ENCODE peak calls at places on chromosomes 7 and 10, in five cellular contexts. I, G, O, U and T are unnamed samples.

GRCh38 chr7:56046728-56047445 is 4.4 kb downstream of the PSPH start:
- DNase-seq in O (no peak), G (no peak), I (peak; percentile 75), U (no peak), T (no peak)

GRCh38 chr7:50155755-50156154 is 62.7 kb upstream of the ZPBP start:
- DNase-seq in I (no peak), U (no peak), O (no peak), G (no peak), T (no peak)

GRCh38 chr7:54705436-54705835 is 53.6 kb downstream of the SEC61G start:
- DNase-seq in G (peak; percentile 57), U (peak; percentile 85), I (peak; percentile 60), O (no peak), T (no peak)

GRCh38 chr10:121490906-121491519 is 107.2 kb downstream of the FGFR2 start:
- DNase-seq in I (no peak), U (no peak), O (no peak), G (no peak), T (no peak)

GRCh38 chr7:66140924-66141323 is 26.3 kb downstream of the CRCP start:
- DNase-seq in U (no peak), G (no peak), O (peak; percentile 26), I (no peak), T (no peak)

GRCh38 chr7:155448632-155449007 is 9.3 kb upstream of the EN2 start:
- DNase-seq in O (no peak), U (no peak), I (no peak), G (no peak), T (peak; percentile 20)

GRCh38 chr10:43228783-43229207 is 38.1 kb downstream of the RASGEF1A start:
- DNase-seq in U (no peak), I (no peak), O (peak; percentile 2), G (no peak), T (no peak)

GRCh38 chr7:99309141-99309540 is 16.6 kb upstream of the ARPC1A start:
- DNase-seq in G (no peak), U (no peak), I (no peak), O (no peak), T (no peak)

GRCh38 chr7:51376420-51377092 is 59.9 kb upstream of the COBL start:
- DNase-seq in U (no peak), G (no peak), I (peak; percentile 43), O (no peak), T (no peak)

GRCh38 chr7:110541962-110542361 is 549.0 kb upstream of the LRRN3 start:
- DNase-seq in G (no peak), U (no peak), O (no peak), I (no peak), T (no peak)

GRCh38 chr7:44348851-44349781 is 23.7 kb upstream of the CAMK2B start:
- DNase-seq in U (no peak), G (no peak), I (no peak), O (no peak), T (no peak)

GRCh38 chr10:63267414-63268138 is 134.4 kb downstream of the NRBF2 start:
- DNase-seq in I (no peak), U (peak; percentile 26), G (peak; percentile 30), O (no peak), T (no peak)

GRCh38 chr7:7718461-7718860 is at the start of gene RPA3:
- DNase-seq in U (no peak), I (no peak), G (no peak), O (no peak), T (no peak)

GRCh38 chr10:43137701-43137970 is 609 bp upstream of the CSGALNACT2 start:
- DNase-seq in G (no peak), I (no peak), O (no peak), U (peak; percentile 31), T (peak; percentile 64)

GRCh38 chr10:51074238-51075028 is at the start of gene PRKG1:
- DNase-seq in O (peak; percentile 68), U (peak; percentile 34), G (no peak), I (peak; percentile 28), T (no peak)

GRCh38 chr7:107961399-107961798 is 41.6 kb downstream of the LAMB1 start:
- DNase-seq in O (no peak), U (no peak), G (no peak), I (no peak), T (no peak)

GRCh38 chr10:7260412-7260900 is 150.4 kb downstream of the SFMBT2 start:
- DNase-seq in I (peak; percentile 18), G (peak; percentile 18), O (peak; percentile 56), U (peak; percentile 36), T (peak; percentile 61)

GRCh38 chr10:2978111-2978510 is 89.2 kb upstream of the PFKP start:
- DNase-seq in O (peak; percentile 19), I (no peak), G (no peak), U (no peak), T (peak; percentile 42)

GRCh38 chr7:16816820-16817219 is 12.0 kb upstream of the AGR2 start:
- DNase-seq in I (no peak), U (no peak), G (no peak), O (no peak), T (no peak)

GRCh38 chr7:42691030-42691639 is 220.7 kb downstream of the C7orf25 start:
- DNase-seq in G (no peak), U (peak; percentile 45), O (peak; percentile 58), I (peak; percentile 19), T (no peak)

GRCh38 chr10:49512121-49512809 is 26.7 kb downstream of the ERCC6 start:
- DNase-seq in U (peak; percentile 15), G (no peak), I (no peak), O (no peak), T (peak; percentile 25)

GRCh38 chr7:104327963-104328307 is 468 bp upstream of the LHFPL3 start:
- DNase-seq in O (no peak), G (no peak), U (no peak), I (no peak), T (no peak)

GRCh38 chr10:75238182-75239180 is 2.7 kb upstream of the COMTD1 start:
- DNase-seq in I (no peak), G (no peak), U (no peak), O (no peak), T (no peak)

GRCh38 chr10:75234017-75234682 is 1.6 kb downstream of the COMTD1 start:
- DNase-seq in U (peak; percentile 93), G (peak; percentile 84), I (peak; percentile 45), O (peak; percentile 86), T (peak; percentile 98)

GRCh38 chr10:75235375-75236177 is at the start of gene COMTD1:
- DNase-seq in O (peak; percentile 98), I (peak; percentile 44), U (peak; percentile 96), G (peak; percentile 90), T (peak; percentile 95)

GRCh38 chr10:75234683-75235374 is 928 bp downstream of the COMTD1 start:
- DNase-seq in U (peak; percentile 40), O (peak; percentile 34), G (no peak), I (no peak), T (no peak)

DNA sequence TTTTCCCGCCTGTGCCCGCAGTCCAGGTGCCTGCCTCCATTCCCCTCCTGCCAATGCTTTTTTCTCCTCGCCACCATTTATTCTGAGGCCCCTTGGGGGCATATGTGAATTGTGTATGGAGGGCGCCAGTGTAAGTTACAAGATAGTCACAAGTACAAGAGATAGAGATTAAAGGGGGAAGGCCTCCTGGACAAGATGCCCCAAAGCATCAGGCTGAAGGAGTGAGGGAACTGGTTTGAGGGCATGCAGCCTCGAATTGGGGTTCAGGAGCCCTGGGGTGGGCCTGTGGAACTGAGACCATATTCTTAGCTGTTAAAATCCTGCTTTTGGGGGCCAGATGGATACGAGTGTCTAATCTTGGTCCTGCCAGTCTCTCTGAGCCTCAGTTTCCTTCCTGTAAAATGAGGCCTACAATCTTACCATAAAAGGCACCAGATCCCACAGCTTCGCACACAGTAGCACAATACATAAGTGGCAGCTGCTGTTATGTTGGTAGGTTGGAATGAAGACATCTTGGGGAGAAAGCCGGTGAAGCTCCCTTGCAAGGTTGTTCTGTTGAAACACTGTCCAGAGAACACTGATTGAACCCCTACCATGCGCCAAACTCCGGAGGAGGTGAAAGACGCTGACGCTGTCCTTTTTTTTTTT is 545 bp upstream of the COMTD1 start:
- DNase-seq in O (no peak), I (no peak), G (no peak), U (no peak), T (no peak)
- TF ChIP-seq CTCF in O (no peak), I (no peak), G (no peak), U (no peak), T (no peak)

DNA sequence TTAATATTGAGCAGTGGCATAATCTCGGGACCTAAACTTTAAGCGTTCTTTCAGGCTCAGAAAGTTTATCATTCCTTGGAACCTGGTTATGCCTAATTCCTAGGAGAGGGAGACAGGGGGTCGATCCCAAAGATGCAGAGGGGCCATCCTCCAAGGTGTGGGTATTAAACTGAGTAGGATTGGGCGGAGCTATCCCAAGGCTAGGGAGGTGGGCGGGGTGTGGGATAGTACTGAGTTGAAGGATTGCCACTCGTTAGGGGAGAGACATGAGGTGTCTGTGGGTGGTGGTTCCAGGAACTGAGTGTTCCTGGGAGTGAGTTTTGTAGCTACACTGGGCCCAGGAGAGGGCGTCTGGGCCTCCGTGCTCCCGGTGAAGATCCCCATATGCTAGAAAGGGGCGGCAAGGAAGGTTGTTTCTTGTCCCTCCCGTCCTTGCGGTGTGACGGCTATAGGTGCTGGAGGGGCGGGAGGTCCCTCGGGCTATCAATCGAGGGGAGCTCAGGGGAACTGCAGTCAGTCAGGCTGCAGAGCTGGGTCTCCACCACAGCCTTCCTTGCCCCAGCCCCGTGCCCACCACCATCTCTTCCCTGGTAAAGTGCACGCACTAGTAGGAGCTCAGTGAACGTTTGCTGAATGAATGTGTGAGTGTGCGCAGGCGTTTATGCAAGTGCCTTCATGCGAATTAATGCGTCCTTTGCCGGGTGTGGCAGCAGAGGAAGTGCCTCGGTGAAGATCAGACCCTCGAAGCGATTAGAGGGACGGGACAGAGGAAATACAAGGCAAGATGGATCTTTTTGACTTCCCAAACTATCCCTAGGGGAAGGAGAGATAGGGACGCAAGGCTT is 3.0 kb upstream of the HMX2 start:
- DNase-seq in U (no peak), I (no peak), O (no peak), G (no peak), T (peak; percentile 51)
- TF ChIP-seq CTCF in U (no peak), I (peak; percentile 14), O (no peak), G (no peak), T (peak; percentile 1)

DNA sequence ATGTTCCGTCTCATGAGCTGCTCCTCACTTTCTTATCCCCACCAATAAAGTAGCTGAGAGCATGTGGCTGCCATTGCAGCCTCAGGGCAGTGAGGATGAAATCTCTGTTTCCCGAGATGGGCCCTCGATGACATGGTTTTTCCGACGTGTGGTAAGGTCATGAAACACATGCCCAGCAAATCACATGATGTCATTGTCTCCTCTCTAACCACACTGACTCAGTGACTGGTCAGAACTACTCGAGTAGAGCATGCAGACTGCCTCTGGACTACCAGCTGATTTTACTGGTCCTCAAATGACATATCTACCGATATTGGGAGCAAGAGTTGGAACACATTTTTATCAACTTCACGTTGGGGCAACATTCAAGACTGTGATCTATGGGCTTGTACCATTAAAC is 786.1 kb downstream of the CNTNAP2 start:
- DNase-seq in U (no peak), O (no peak), G (no peak), I (no peak), T (no peak)
- TF ChIP-seq CTCF in U (no peak), O (no peak), G (no peak), I (no peak), T (no peak)

DNA sequence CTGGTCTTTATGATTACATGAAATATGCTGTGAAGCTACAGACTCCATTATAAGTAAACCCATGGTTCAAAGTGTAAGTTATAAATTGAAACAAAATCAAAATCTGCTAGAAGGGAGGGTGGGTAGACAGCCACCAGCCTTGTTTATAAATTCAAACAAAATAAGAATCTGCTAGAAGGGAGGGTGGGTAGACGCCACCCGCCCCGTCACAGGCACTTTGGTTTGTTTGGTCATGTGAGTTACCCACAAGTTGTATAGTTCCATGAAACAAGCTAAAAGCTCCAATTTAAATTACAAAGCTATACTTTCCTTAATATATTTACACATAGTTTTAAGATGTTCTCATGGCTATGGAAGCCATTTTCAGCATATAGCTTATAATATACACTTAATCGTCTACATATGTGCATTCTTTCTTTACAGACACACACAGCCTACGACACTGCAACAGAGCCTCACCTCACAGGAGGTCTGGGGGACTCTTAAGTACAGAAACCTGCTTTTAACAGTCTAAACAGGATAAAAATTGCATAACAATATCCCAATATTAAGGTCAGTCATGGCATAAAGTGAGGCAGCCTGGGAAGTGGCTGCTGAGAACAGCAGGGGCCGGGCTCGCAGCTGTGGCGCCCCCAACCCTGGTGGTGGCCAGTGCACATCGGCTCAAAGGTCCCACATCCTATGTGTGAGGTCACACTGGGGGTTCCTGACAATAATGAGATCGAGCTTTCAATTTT is 28.0 kb upstream of the NCAPG2 start:
- DNase-seq in G (no peak), U (no peak), O (no peak), I (no peak), T (no peak)
- TF ChIP-seq CTCF in G (no peak), U (no peak), O (no peak), I (no peak), T (no peak)